ENCODE peak calls at places on chromosome 5, in four cellular contexts. One of them, this sample, is unnamed.

GRCh38 chr5:115542076-115542475 is 2.5 kb downstream of the FEM1C start:
- DNase-seq in fibroblast of the aortic adventitia: no peak
- DNase-seq in IMR-90: peak
- DNase-seq in tibial artery: no peak
- DNase-seq in this sample: peak

GRCh38 chr5:75856056-75856455 is 138.8 kb upstream of the POC5 start:
- DNase-seq in fibroblast of the aortic adventitia: no peak
- DNase-seq in IMR-90: no peak
- DNase-seq in tibial artery: no peak
- DNase-seq in this sample: peak

GRCh38 chr5:141639357-141640050 is 2.7 kb downstream of the RELL2 start:
- DNase-seq in fibroblast of the aortic adventitia: no peak
- DNase-seq in IMR-90: no peak
- DNase-seq in tibial artery: no peak
- DNase-seq in this sample: no peak

GRCh38 chr5:40333459-40334241 is 346.1 kb upstream of the PTGER4 start:
- DNase-seq in fibroblast of the aortic adventitia: peak
- DNase-seq in IMR-90: peak
- DNase-seq in tibial artery: no peak
- DNase-seq in this sample: peak

GRCh38 chr5:150217041-150217440 is 27.2 kb downstream of the SLC6A7 start:
- DNase-seq in fibroblast of the aortic adventitia: no peak
- DNase-seq in IMR-90: no peak
- DNase-seq in tibial artery: no peak
- DNase-seq in this sample: no peak

GRCh38 chr5:180210961-180211760 is 2.1 kb upstream of the RASGEF1C start:
- DNase-seq in fibroblast of the aortic adventitia: no peak
- DNase-seq in IMR-90: no peak
- DNase-seq in tibial artery: no peak
- DNase-seq in this sample: no peak

GRCh38 chr5:37717613-37718431 is 122.0 kb downstream of the GDNF start:
- DNase-seq in fibroblast of the aortic adventitia: peak
- DNase-seq in IMR-90: peak
- DNase-seq in tibial artery: no peak
- DNase-seq in this sample: peak

GRCh38 chr5:25489834-25490538 is 845.2 kb upstream of the CDH10 start:
- DNase-seq in fibroblast of the aortic adventitia: no peak
- DNase-seq in IMR-90: no peak
- DNase-seq in tibial artery: no peak
- DNase-seq in this sample: peak

GRCh38 chr5:31477516-31477915 is 54.4 kb downstream of the DROSHA start:
- DNase-seq in fibroblast of the aortic adventitia: no peak
- DNase-seq in IMR-90: peak
- DNase-seq in tibial artery: no peak
- DNase-seq in this sample: peak

GRCh38 chr5:135654646-135655045 is 75.9 kb upstream of the CXCL14 start:
- DNase-seq in fibroblast of the aortic adventitia: no peak
- DNase-seq in IMR-90: no peak
- DNase-seq in tibial artery: no peak
- DNase-seq in this sample: no peak

GRCh38 chr5:154395407-154396106 is 50.2 kb upstream of the SAP30L start:
- DNase-seq in fibroblast of the aortic adventitia: no peak
- DNase-seq in IMR-90: no peak
- DNase-seq in tibial artery: no peak
- DNase-seq in this sample: peak

GRCh38 chr5:6868170-6868569 is 154.9 kb downstream of the TENT4A start:
- DNase-seq in fibroblast of the aortic adventitia: no peak
- DNase-seq in IMR-90: no peak
- DNase-seq in tibial artery: no peak
- DNase-seq in this sample: no peak

GRCh38 chr5:14366763-14367162 is 214.8 kb upstream of the OTULINL start:
- DNase-seq in fibroblast of the aortic adventitia: no peak
- DNase-seq in IMR-90: no peak
- DNase-seq in tibial artery: no peak
- DNase-seq in this sample: no peak

GRCh38 chr5:138952962-138953361 is 77.8 kb upstream of the LRRTM2 start:
- DNase-seq in fibroblast of the aortic adventitia: no peak
- DNase-seq in IMR-90: no peak
- DNase-seq in tibial artery: no peak
- DNase-seq in this sample: no peak

GRCh38 chr5:29963956-29964355 is 1229.5 kb upstream of the CDH6 start:
- DNase-seq in fibroblast of the aortic adventitia: no peak
- DNase-seq in IMR-90: no peak
- DNase-seq in tibial artery: no peak
- DNase-seq in this sample: peak

GRCh38 chr5:77828445-77828844 is 52.3 kb upstream of the TBCA start:
- DNase-seq in fibroblast of the aortic adventitia: no peak
- DNase-seq in IMR-90: no peak
- DNase-seq in tibial artery: no peak
- DNase-seq in this sample: peak

GRCh38 chr5:103224118-103224893 is 34.3 kb upstream of the MACIR start:
- DNase-seq in fibroblast of the aortic adventitia: peak
- DNase-seq in IMR-90: peak
- DNase-seq in tibial artery: no peak
- DNase-seq in this sample: peak

GRCh38 chr5:373710-374602 is 52.4 kb downstream of the AHRR start:
- DNase-seq in fibroblast of the aortic adventitia: peak
- DNase-seq in IMR-90: peak
- DNase-seq in tibial artery: no peak
- DNase-seq in this sample: peak

GRCh38 chr5:89041249-89041808 is 158.3 kb upstream of the MEF2C start:
- DNase-seq in fibroblast of the aortic adventitia: no peak
- DNase-seq in IMR-90: no peak
- DNase-seq in tibial artery: no peak
- DNase-seq in this sample: no peak

GRCh38 chr5:121182788-121183490 is 668.7 kb upstream of the FTMT start:
- DNase-seq in fibroblast of the aortic adventitia: peak
- DNase-seq in IMR-90: peak
- DNase-seq in tibial artery: no peak
- DNase-seq in this sample: peak

GRCh38 chr5:14305045-14305444 is 161.9 kb downstream of the TRIO start:
- DNase-seq in fibroblast of the aortic adventitia: peak
- DNase-seq in IMR-90: peak
- DNase-seq in tibial artery: no peak
- DNase-seq in this sample: peak

GRCh38 chr5:140242890-140243585 is 59.9 kb downstream of the PFDN1 start:
- DNase-seq in fibroblast of the aortic adventitia: no peak
- DNase-seq in IMR-90: no peak
- DNase-seq in tibial artery: no peak
- DNase-seq in this sample: no peak

GRCh38 chr5:178981381-178981780 is 13.7 kb downstream of the GRM6 start:
- DNase-seq in fibroblast of the aortic adventitia: no peak
- DNase-seq in IMR-90: no peak
- DNase-seq in tibial artery: no peak
- DNase-seq in this sample: no peak

GRCh38 chr5:57598756-57599155 is 116.1 kb upstream of the ACTBL2 start:
- DNase-seq in fibroblast of the aortic adventitia: peak
- DNase-seq in IMR-90: peak
- DNase-seq in tibial artery: no peak
- DNase-seq in this sample: peak

GRCh38 chr5:124744170-124744911 is 2.1 kb downstream of the ZNF608 start:
- DNase-seq in fibroblast of the aortic adventitia: no peak
- DNase-seq in IMR-90: peak
- DNase-seq in tibial artery: peak
- DNase-seq in this sample: peak

GRCh38 chr5:163350083-163350482 is 87.3 kb upstream of the CCNG1 start:
- DNase-seq in fibroblast of the aortic adventitia: no peak
- DNase-seq in IMR-90: no peak
- DNase-seq in tibial artery: no peak
- DNase-seq in this sample: peak